ENCODE peak calls at places on chromosomes 11 and 22, in eight cellular contexts. M is lung, R is AG10803, Y is lower leg skin, O is GM12865, P is colonic mucosa, L is BJ, V is gastrocnemius medialis. Z is an unnamed sample.

GRCh38 chr11:65786786-65787636 is at the start of gene OVOL1:
- DNase-seq in L (no peak), O (no peak), M (peak), R (no peak), P (peak), Y (no peak), V (no peak), Z (no peak)

GRCh38 chr11:118699508-118700220 is 20.2 kb upstream of the TREH start:
- DNase-seq in Y (no peak), M (no peak), V (no peak), L (no peak), P (no peak), R (no peak), O (no peak), Z (no peak)

GRCh38 chr22:27029584-27030130 is 372.3 kb downstream of the MIAT start:
- DNase-seq in V (no peak), Y (no peak), R (no peak), P (no peak), M (no peak), O (no peak), L (no peak), Z (no peak)

GRCh38 chr11:57399221-57399620 is 8.8 kb upstream of the PRG2 start:
- DNase-seq in L (no peak), O (no peak), Y (no peak), M (no peak), P (no peak), V (no peak), R (no peak), Z (no peak)

GRCh38 chr11:36265793-36266628 is 23.2 kb downstream of the COMMD9 start:
- DNase-seq in V (no peak), R (peak), O (peak), M (peak), L (no peak), Y (no peak), P (peak), Z (no peak)

GRCh38 chr11:92286718-92287117 is 62.1 kb downstream of the FAT3 start:
- DNase-seq in M (no peak), P (no peak), R (no peak), Y (no peak), V (no peak), O (no peak), L (no peak), Z (no peak)

GRCh38 chr11:96070453-96070852 is 146.5 kb upstream of the MTMR2 start:
- DNase-seq in M (no peak), Y (no peak), P (no peak), O (no peak), R (no peak), L (no peak), V (no peak), Z (no peak)

GRCh38 chr11:67318239-67318555 is 14.9 kb downstream of the SSH3 start:
- DNase-seq in Y (no peak), P (peak), M (no peak), O (no peak), R (no peak), V (no peak), L (no peak), Z (no peak)

GRCh38 chr11:126834149-126834548 is 166.4 kb downstream of the KIRREL3 start:
- DNase-seq in L (peak), M (no peak), P (no peak), O (no peak), V (no peak), R (peak), Y (no peak), Z (peak)

GRCh38 chr22:38083931-38084631 is at the start of gene SLC16A8:
- DNase-seq in P (no peak), M (no peak), O (no peak), V (no peak), Y (no peak), L (no peak), R (no peak), Z (no peak)

GRCh38 chr11:117195208-117195607 is 4.0 kb upstream of the TAGLN start:
- DNase-seq in O (no peak), Y (no peak), P (peak), L (no peak), V (no peak), M (no peak), R (no peak), Z (no peak)

GRCh38 chr22:44545773-44546172 is 47.7 kb upstream of the RTL6 start:
- DNase-seq in O (no peak), R (no peak), P (no peak), M (no peak), L (no peak), V (no peak), Y (peak), Z (no peak)

GRCh38 chr11:3353066-3353465 is 25.9 kb downstream of the ZNF195 start:
- DNase-seq in P (no peak), O (no peak), M (no peak), Y (no peak), R (no peak), V (no peak), L (no peak), Z (no peak)

GRCh38 chr22:31081963-31082605 is 966 bp downstream of the SMTN start:
- DNase-seq in M (no peak), O (no peak), V (no peak), R (peak), P (no peak), Y (peak), L (no peak), Z (no peak)

GRCh38 chr22:40147388-40148176 is 30.1 kb upstream of the TNRC6B start:
- DNase-seq in Y (no peak), R (no peak), P (no peak), L (no peak), V (no peak), O (no peak), M (no peak), Z (no peak)

GRCh38 chr22:27213291-27213690 is 555.9 kb downstream of the MIAT start:
- DNase-seq in R (peak), M (no peak), O (no peak), V (no peak), L (no peak), Y (peak), P (no peak), Z (no peak)

GRCh38 chr11:126405906-126406305 is 50.4 kb downstream of the ST3GAL4 start:
- DNase-seq in M (no peak), V (no peak), Y (no peak), L (no peak), R (no peak), P (peak), O (no peak), Z (no peak)

GRCh38 chr22:20567993-20568417 is 60.6 kb downstream of the MED15 start:
- DNase-seq in P (no peak), M (no peak), O (no peak), L (no peak), R (peak), Y (no peak), V (no peak), Z (no peak)

GRCh38 chr11:87851234-87851633 is 324.0 kb downstream of the RAB38 start:
- DNase-seq in P (no peak), R (peak), L (peak), V (no peak), O (no peak), Y (no peak), M (no peak), Z (peak)

GRCh38 chr11:120547871-120548681 is 36.5 kb downstream of the GRIK4 start:
- DNase-seq in Y (peak), M (peak), L (peak), V (peak), R (peak), O (no peak), P (peak), Z (peak)

GRCh38 chr11:64566042-64566914 is 24.7 kb upstream of the SLC22A12 start:
- DNase-seq in Y (no peak), R (peak), M (peak), L (no peak), V (no peak), O (no peak), P (peak), Z (no peak)

GRCh38 chr22:37162221-37163095 is 12.7 kb upstream of the IL2RB start:
- DNase-seq in V (no peak), Y (no peak), R (no peak), M (no peak), L (no peak), O (peak), P (no peak), Z (no peak)

GRCh38 chr11:57476223-57476882 is 16.0 kb downstream of the RTN4RL2 start:
- DNase-seq in M (no peak), L (no peak), P (peak), O (peak), Y (no peak), R (no peak), V (no peak), Z (no peak)

GRCh38 chr11:13352711-13353110 is 75.1 kb downstream of the BMAL1 start:
- DNase-seq in M (no peak), Y (no peak), R (no peak), O (no peak), P (no peak), L (no peak), V (no peak), Z (no peak)

GRCh38 chr22:22048981-22049531 is 66.5 kb upstream of the TOP3B start:
- DNase-seq in V (no peak), Y (no peak), L (no peak), R (no peak), P (no peak), M (no peak), O (no peak), Z (no peak)

GRCh38 chr11:116697639-116698038 is 75.1 kb downstream of the BUD13 start:
- DNase-seq in Y (peak), O (no peak), M (peak), R (no peak), P (peak), V (no peak), L (no peak), Z (no peak)

GRCh38 chr11:122633219-122633829 is 22.2 kb upstream of the UBASH3B start:
- DNase-seq in M (no peak), O (peak), Y (no peak), V (no peak), L (no peak), P (no peak), R (peak), Z (no peak)

GRCh38 chr22:37525073-37525745 is 6.0 kb upstream of the CARD10 start:
- DNase-seq in O (no peak), V (no peak), L (peak), P (no peak), M (no peak), Y (no peak), R (peak), Z (peak)

GRCh38 chr22:38051900-38052862 is 5.0 kb upstream of the PICK1 start:
- DNase-seq in M (peak), O (peak), P (peak), V (peak), Y (peak), L (no peak), R (peak), Z (no peak)

GRCh38 chr11:131999084-131999483 is 628.7 kb downstream of the NTM start:
- DNase-seq in V (no peak), P (no peak), M (no peak), O (no peak), L (no peak), Y (no peak), R (peak), Z (no peak)

GRCh38 chr11:115886111-115886733 is 382.0 kb upstream of the CADM1 start:
- DNase-seq in P (no peak), Y (no peak), O (no peak), M (no peak), V (no peak), R (no peak), L (no peak), Z (no peak)

GRCh38 chr11:64866173-64866491 is 12.3 kb downstream of the EHD1 start:
- DNase-seq in P (no peak), V (no peak), R (no peak), Y (no peak), L (no peak), M (no peak), O (peak), Z (no peak)

GRCh38 chr22:46362934-46363515 is 27.5 kb downstream of the TRMU start:
- DNase-seq in R (no peak), O (no peak), L (no peak), Y (no peak), V (no peak), P (no peak), M (no peak), Z (no peak)

GRCh38 chr22:50620861-50621490 is 7.0 kb downstream of the ARSA start:
- DNase-seq in V (no peak), Y (no peak), M (no peak), R (no peak), O (peak), L (no peak), P (peak), Z (no peak)

GRCh38 chr11:4551346-4551979 is 6.5 kb downstream of the OR52M1 start:
- DNase-seq in P (no peak), R (no peak), V (no peak), M (no peak), O (peak), L (no peak), Y (no peak), Z (no peak)

GRCh38 chr22:36027960-36028645 is 521 bp downstream of the RBFOX2 start:
- DNase-seq in L (no peak), O (no peak), M (peak), P (peak), Y (peak), R (no peak), V (peak), Z (no peak)

GRCh38 chr11:22194907-22195306 is 2.0 kb downstream of the ANO5 start:
- DNase-seq in M (no peak), O (no peak), P (no peak), V (no peak), Y (no peak), L (no peak), R (no peak), Z (no peak)
- H3K4me3 ChIP-seq in M (no peak), O (no peak), P (no peak), V (peak), Y (no peak), L (no peak), R (no peak), Z (no peak)

GRCh38 chr11:98062714-98063113 is 958.0 kb upstream of the CNTN5 start:
- DNase-seq in M (no peak), O (no peak), P (no peak), Y (no peak), L (no peak), V (no peak), R (no peak), Z (no peak)
- TF ChIP-seq CTCF in M (no peak), O (no peak), P (no peak), Y (no peak), L (no peak), V (no peak), R (no peak), Z (no peak)

GRCh38 chr11:44680982-44681597 is 45.7 kb upstream of the TSPAN18 start:
- DNase-seq in L (no peak), O (peak), Y (no peak), M (no peak), R (no peak), V (no peak), P (no peak), Z (no peak)
- H3K4me3 ChIP-seq in L (no peak), O (no peak), Y (no peak), M (no peak), R (no peak), V (no peak), P (no peak), Z (no peak)

GRCh38 chr11:75204685-75205667 is 35.6 kb upstream of the TPBGL start:
- DNase-seq in V (peak), L (peak), R (peak), M (peak), P (peak), Y (peak), O (peak), Z (no peak)
- TF ChIP-seq CTCF in V (peak), L (peak), R (peak), M (peak), P (peak), Y (no peak), O (peak), Z (peak)

GRCh38 chr11:47324520-47324919 is 28.0 kb downstream of the MYBPC3 start:
- DNase-seq in O (no peak), P (no peak), V (no peak), M (no peak), R (no peak), L (no peak), Y (no peak), Z (no peak)
- H3K4me3 ChIP-seq in O (no peak), P (no peak), V (no peak), M (no peak), R (no peak), L (no peak), Y (no peak), Z (no peak)

GRCh38 chr11:62613275-62613864 is 313 bp downstream of the ROM1 start:
- DNase-seq in Y (no peak), L (no peak), O (no peak), V (no peak), M (no peak), P (no peak), R (no peak), Z (no peak)

GRCh38 chr11:62612366-62613274 is at the start of the genes EML3 and ROM1:
- DNase-seq in Y (peak), M (peak), L (no peak), R (peak), P (peak), O (peak), V (peak), Z (no peak)

GRCh38 chr11:62610814-62611704 is 1.5 kb downstream of the EML3 start:
- DNase-seq in V (no peak), Y (no peak), L (no peak), R (no peak), M (no peak), P (no peak), O (no peak), Z (no peak)

GRCh38 chr11:62610403-62610802 is 2.2 kb downstream of the EML3 start:
- DNase-seq in L (no peak), O (no peak), R (no peak), Y (no peak), P (no peak), V (no peak), M (no peak), Z (no peak)

DNA sequence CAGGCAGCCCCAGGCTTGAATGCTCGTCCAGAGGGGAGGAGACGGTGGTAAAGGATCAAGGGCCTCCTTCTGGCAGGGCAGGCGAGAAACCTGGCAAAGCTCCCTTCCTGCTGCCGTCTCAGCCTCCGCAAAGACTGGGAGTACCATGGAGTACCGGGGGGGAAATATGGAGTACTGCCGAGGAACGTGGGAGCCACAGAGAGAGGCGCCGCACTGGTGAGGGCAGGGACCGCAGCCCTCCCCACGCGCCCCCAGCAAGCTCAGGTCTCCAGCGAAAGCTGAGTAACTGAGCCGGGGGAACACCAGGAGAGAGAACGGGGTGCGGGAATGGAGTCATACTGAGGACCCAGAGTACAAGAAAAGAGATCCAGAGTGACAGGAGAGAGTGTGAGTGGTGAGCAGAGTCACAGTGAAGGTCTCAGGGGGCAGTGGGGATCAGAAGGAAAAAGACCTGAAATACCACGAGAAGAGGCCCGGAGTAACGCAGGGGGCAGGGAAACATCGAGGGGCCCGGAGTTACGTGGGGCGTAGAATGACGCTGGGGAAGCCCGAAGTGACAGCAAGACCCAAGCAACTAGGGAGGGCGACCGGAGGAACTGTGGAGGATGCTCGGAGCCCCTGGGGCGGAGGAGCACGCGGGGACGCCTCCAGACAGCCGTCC is 740 bp downstream of the EML3 start:
- DNase-seq in O (peak), R (peak), M (peak), Y (peak), L (no peak), P (peak), V (no peak), Z (no peak)
- TF ChIP-seq CTCF in O (no peak), R (no peak), M (no peak), Y (no peak), L (peak), P (no peak), V (no peak), Z (no peak)